ENCODE peak calls at places on chromosomes 5 and 9, in four cellular contexts. I is H1, E is GM12878, X is HepG2. Y is an unnamed sample.

GRCh38 chr5:111743993-111744392 is 13.0 kb downstream of the NREP start:
- DNase-seq in I (no peak), E (no peak), X (no peak), Y (no peak)

GRCh38 chr5:50325237-50325832 is 115.8 kb downstream of the EMB start:
- DNase-seq in I (no peak), E (no peak), X (no peak), Y (peak; percentile 11)

GRCh38 chr5:6849569-6849968 is 136.3 kb downstream of the TENT4A start:
- DNase-seq in I (no peak), E (no peak), X (no peak), Y (no peak)

GRCh38 chr5:168712280-168712924 is 133.2 kb upstream of the PANK3 start:
- DNase-seq in I (no peak), E (no peak), X (no peak), Y (no peak)

GRCh38 chr9:87596862-87597261 is 99.2 kb downstream of the DAPK1 start:
- DNase-seq in I (no peak), E (no peak), X (no peak), Y (no peak)

GRCh38 chr9:95816716-95817115 is 58.8 kb upstream of the ERCC6L2 start:
- DNase-seq in I (no peak), E (no peak), X (no peak), Y (no peak)

GRCh38 chr5:139392678-139393496 is 2.0 kb downstream of the PROB1 start:
- DNase-seq in I (peak; percentile 94), E (no peak), X (no peak), Y (no peak)

GRCh38 chr5:140631831-140632365 is 1.1 kb downstream of the CD14 start:
- DNase-seq in I (no peak), E (no peak), X (no peak), Y (no peak)

GRCh38 chr5:116361171-116361967 is 213.3 kb downstream of the SEMA6A start:
- DNase-seq in I (peak; percentile 87), E (no peak), X (no peak), Y (no peak)

GRCh38 chr5:151200913-151201445 is 22.9 kb downstream of the CCDC69 start:
- DNase-seq in I (no peak), E (no peak), X (no peak), Y (no peak)

GRCh38 chr5:66595877-66596790 is at the start of gene MAST4:
- DNase-seq in I (peak; percentile 97), E (no peak), X (peak; percentile 50), Y (peak; percentile 93)

GRCh38 chr9:91116226-91116625 is 245.5 kb downstream of the AUH start:
- DNase-seq in I (no peak), E (no peak), X (no peak), Y (no peak)

GRCh38 chr9:107105784-107106183 is 177.3 kb upstream of the RAD23B start:
- DNase-seq in I (no peak), E (no peak), X (no peak), Y (no peak)

GRCh38 chr5:93062548-93062947 is 518.5 kb downstream of the NR2F1-AS1 start:
- DNase-seq in I (no peak), E (no peak), X (no peak), Y (peak; percentile 40)

GRCh38 chr9:121201045-121201737 is 478 bp downstream of the RAB14 start:
- DNase-seq in I (peak; percentile 64), E (no peak), X (no peak), Y (peak; percentile 24)

GRCh38 chr5:153542536-153542935 is 52.1 kb downstream of the GRIA1 start:
- DNase-seq in I (no peak), E (no peak), X (no peak), Y (no peak)

GRCh38 chr9:133171161-133171955 is 7.6 kb upstream of the GBGT1 start:
- DNase-seq in I (no peak), E (no peak), X (no peak), Y (no peak)

GRCh38 chr5:142979636-142980035 is 209.5 kb downstream of the ARHGAP26 start:
- DNase-seq in I (no peak), E (no peak), X (no peak), Y (no peak)

GRCh38 chr5:143001764-143002351 is 231.7 kb downstream of the ARHGAP26 start:
- DNase-seq in I (no peak), E (no peak), X (no peak), Y (no peak)

DNA sequence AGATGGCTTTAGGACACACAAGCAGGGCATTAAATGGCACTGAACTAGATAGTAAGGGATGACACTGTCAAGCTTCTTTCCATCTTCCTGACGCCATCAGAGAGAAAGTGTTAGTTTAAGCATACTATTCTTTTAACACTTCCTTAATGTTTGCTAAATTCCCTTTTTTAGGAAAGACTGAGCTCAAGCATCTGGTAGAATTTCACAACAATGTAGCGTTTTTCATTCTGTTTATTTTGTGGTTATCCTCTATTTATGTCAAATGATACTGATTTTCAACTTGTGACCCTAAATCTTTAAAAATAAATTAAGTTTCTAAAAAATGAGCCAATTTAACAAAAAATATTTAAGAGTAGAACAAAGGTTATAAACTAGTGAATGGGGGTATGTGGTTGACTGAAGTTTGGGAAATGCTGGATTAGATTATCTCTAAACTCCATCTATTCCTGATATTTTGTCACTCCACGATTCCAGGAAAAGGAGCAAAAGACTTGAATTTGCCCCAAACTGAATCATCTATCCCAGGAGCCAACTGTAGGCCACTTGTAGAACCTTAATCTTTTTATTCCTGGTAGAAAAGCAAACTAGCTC is 147.4 kb upstream of the KLF9 start:
- DNase-seq in I (no peak), E (no peak), X (no peak), Y (no peak)
- TF ChIP-seq SUZ12 in I (no peak), E (no peak), X (no peak), Y (no peak)

GRCh38 chr5:96934695-96935555 is 955 bp upstream of the LNPEP start:
- DNase-seq in I (peak; percentile 92), E (peak; percentile 86), X (peak; percentile 88), Y (peak; percentile 80)

GRCh38 chr5:96935556-96936430 is at the start of gene LNPEP:
- DNase-seq in I (peak; percentile 95), E (peak; percentile 90), X (peak; percentile 93), Y (peak; percentile 89)

GRCh38 chr5:96933764-96934163 is 2.1 kb upstream of the LNPEP start:
- DNase-seq in I (no peak), E (no peak), X (no peak), Y (no peak)

GRCh38 chr5:96932026-96932425 is 3.9 kb upstream of the LNPEP start:
- DNase-seq in I (no peak), E (no peak), X (no peak), Y (no peak)

DNA sequence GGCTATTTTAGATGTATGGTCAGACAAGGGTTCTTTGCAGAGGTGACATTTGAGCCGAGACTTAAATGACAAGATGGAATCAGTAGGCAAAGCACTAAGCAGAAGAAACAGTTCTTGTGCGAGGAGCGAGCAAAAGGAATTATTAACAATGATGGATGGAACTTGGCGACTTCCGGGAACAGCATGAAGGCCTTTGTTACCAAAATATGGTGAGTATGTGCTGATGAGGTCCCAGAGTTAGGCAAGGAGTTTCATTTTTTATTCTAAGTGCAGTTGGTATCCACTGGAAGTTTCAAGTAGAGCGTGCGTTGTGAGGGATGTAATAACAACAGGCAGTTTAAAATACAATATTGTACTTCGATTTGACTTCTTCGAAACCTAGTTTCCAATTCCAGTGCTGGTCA is 1.6 kb upstream of the LNPEP start:
- DNase-seq in I (no peak), E (no peak), X (peak; percentile 17), Y (no peak)
- TF ChIP-seq SP1 in I (no peak), E (no peak), X (no peak), Y (no peak)

GRCh38 chr9:19358691-19359090 is 21.3 kb downstream of the RPS6 start:
- DNase-seq in I (no peak), E (no peak), X (no peak), Y (no peak)
- TF ChIP-seq SUZ12 in I (no peak), E (no peak), X (no peak), Y (no peak)

DNA sequence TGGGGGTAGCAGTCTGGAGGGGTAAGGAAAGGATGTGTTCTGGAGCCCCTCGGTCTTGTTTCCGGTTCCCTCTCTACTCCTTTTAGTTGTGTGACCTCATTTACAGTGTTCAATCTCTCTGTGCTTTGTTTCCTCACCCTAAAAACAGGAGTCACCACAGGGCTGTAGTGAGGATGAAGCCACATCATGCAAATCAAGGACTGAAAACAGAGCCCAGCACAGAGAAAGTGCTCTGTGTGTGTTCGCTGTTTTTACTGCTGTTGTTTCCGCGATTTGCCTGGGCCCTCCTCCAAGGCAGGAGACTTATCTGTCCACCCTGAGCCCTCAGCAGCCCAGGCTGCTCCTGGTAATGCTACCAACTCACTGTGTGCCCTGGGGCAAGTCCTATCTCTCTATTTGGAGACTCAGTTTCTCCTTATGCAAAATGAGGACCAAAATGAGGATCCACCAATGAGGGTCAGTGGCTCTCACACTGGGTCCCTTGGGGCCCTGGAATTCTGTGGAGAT is 87.2 kb upstream of the NEURL1B start:
- DNase-seq in I (no peak), E (no peak), X (no peak), Y (no peak)
- TF ChIP-seq SP1 in I (no peak), E (no peak), X (no peak), Y (no peak)

DNA sequence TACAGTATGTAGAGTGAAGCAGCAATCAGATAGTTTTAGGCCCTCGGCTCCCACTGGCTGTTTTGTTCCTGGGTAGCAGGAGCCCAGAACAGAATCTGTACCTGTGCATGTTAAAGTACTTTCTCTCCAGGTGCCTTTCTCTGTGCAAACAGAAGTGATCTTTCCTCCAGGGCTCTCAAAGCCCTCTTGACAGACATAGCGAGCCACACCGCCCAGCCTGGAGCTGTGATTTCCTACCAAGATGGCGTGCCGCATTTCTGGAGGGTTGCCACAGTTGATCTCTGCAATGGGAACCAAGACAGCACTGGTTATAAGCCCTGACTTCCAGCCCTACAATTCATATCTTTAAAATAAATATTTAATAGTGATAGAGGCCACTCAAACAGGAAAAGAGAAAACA is 50.9 kb downstream of the SUSD1 start:
- DNase-seq in I (no peak), E (no peak), X (no peak), Y (no peak)
- TF ChIP-seq SUZ12 in I (no peak), E (no peak), X (no peak), Y (no peak)

DNA sequence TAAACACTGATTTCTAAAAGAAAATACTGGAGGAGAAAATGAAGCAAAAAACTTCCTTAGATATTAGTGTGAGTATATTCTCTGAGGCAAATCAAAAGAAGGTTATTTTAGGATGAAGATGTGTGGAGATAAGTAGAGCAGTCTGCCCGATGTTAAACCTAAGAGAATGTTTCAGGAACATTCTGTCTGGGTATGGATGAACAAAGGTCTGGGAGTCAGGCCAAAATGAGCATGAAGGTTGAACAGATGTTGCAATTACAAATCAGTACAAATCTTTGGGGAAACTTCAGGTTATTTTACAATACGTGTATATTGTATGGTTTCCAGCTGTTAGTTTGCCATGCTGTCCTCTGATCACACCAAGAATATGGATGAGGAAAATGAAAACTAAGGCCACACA is 14.4 kb upstream of the CEP78 start:
- DNase-seq in I (no peak), E (no peak), X (no peak), Y (no peak)
- TF ChIP-seq SP1 in I (no peak), E (no peak), X (no peak), Y (no peak)

DNA sequence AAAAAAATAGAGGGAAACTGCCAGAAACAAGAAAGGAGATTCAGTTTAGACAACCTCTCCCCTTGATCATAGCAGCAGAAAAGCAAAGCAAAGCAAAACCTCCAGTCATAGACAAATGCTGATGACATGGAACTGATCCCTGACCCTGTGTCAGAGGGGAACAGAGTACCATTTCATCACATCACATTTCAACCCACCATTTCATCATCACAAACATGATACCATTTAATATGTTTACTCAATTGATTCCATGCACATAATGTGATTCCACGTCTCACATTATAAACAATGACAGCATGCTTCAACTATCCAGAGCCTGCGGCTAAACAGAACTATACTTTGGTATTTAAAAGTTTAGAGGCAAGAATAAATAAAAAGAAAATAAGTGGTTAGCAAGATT is 28.7 kb upstream of the ACOT12 start:
- DNase-seq in I (no peak), E (no peak), X (peak; percentile 37), Y (peak; percentile 24)
- TF ChIP-seq SUZ12 in I (no peak), E (no peak), X (no peak), Y (no peak)

Y was measured in HEK293T.